ENCODE peak calls at places on chromosomes 7 and 10, in six cellular contexts. Q, X, C, V, S and E are unnamed samples.

GRCh38 chr10:32317795-32318194 is 29.2 kb downstream of the EPC1 start:
- DNase-seq in Q (no peak), X (no peak), C (no peak), V (no peak), S (no peak), E (no peak)

GRCh38 chr7:112286294-112287086 is 80.0 kb downstream of the ZNF277 start:
- DNase-seq in Q (no peak), X (no peak), C (no peak), V (no peak), S (no peak), E (no peak)

GRCh38 chr7:110442386-110442837 is 648.5 kb upstream of the LRRN3 start:
- DNase-seq in Q (peak; percentile 19), X (peak; percentile 64), C (no peak), V (peak; percentile 10), S (peak; percentile 25), E (no peak)

GRCh38 chr7:102323914-102324195 is 32.4 kb downstream of the SPDYE6 start:
- DNase-seq in Q (no peak), X (no peak), C (no peak), V (no peak), S (no peak), E (no peak)

GRCh38 chr10:36171546-36171945 is 529.5 kb upstream of the FZD8 start:
- DNase-seq in Q (no peak), X (no peak), C (no peak), V (no peak), S (no peak), E (no peak)

GRCh38 chr7:78510580-78511188 is 712.1 kb downstream of the PHTF2 start:
- DNase-seq in Q (peak; percentile 24), X (peak; percentile 57), C (no peak), V (peak; percentile 7), S (peak; percentile 34), E (no peak)

GRCh38 chr7:131653418-131654248 is 97.2 kb upstream of the PODXL start:
- DNase-seq in Q (no peak), X (no peak), C (no peak), V (no peak), S (no peak), E (no peak)

GRCh38 chr10:100829933-100830727 is 82.6 kb upstream of the SLF2 start:
- DNase-seq in Q (no peak), X (no peak), C (no peak), V (peak; percentile 17), S (no peak), E (no peak)

GRCh38 chr7:129786825-129787563 is 165.8 kb downstream of the UBE2H start:
- DNase-seq in Q (no peak), X (no peak), C (no peak), V (no peak), S (no peak), E (no peak)

GRCh38 chr7:106756071-106756470 is 95.1 kb upstream of the CCDC71L start:
- DNase-seq in Q (no peak), X (no peak), C (no peak), V (no peak), S (no peak), E (no peak)

GRCh38 chr7:130071701-130072622 is 1.6 kb downstream of the KLHDC10 start:
- DNase-seq in Q (no peak), X (peak; percentile 72), C (no peak), V (peak; percentile 34), S (peak; percentile 87), E (peak; percentile 48)

GRCh38 chr10:122466866-122467470 is 5.6 kb downstream of the HTRA1 start:
- DNase-seq in Q (no peak), X (no peak), C (no peak), V (no peak), S (no peak), E (no peak)

GRCh38 chr10:117759266-117759665 is 216.7 kb downstream of the EMX2 start:
- DNase-seq in Q (no peak), X (no peak), C (no peak), V (no peak), S (no peak), E (no peak)

GRCh38 chr10:23885853-23886252 is 323.1 kb upstream of the KIAA1217 start:
- DNase-seq in Q (no peak), X (no peak), C (no peak), V (no peak), S (no peak), E (no peak)

GRCh38 chr10:31456463-31456862 is 137.4 kb downstream of the ZEB1 start:
- DNase-seq in Q (no peak), X (no peak), C (no peak), V (no peak), S (peak; percentile 15), E (no peak)

GRCh38 chr10:81564143-81564542 is 310.9 kb upstream of the NRG3 start:
- DNase-seq in Q (no peak), X (no peak), C (no peak), V (no peak), S (no peak), E (no peak)

GRCh38 chr10:60312818-60313588 is 76.7 kb downstream of the ANK3 start:
- DNase-seq in Q (no peak), X (no peak), C (no peak), V (no peak), S (peak; percentile 33), E (no peak)

GRCh38 chr7:87528733-87529132 is 53.3 kb upstream of the ABCB4 start:
- DNase-seq in Q (no peak), X (no peak), C (no peak), V (no peak), S (no peak), E (no peak)

GRCh38 chr10:72245949-72246525 is 27.7 kb upstream of the DDIT4 start:
- DNase-seq in Q (no peak), X (no peak), C (peak; percentile 12), V (no peak), S (no peak), E (no peak)

GRCh38 chr10:132532174-132532573 is 5.4 kb upstream of the INPP5A start:
- DNase-seq in Q (no peak), X (no peak), C (no peak), V (no peak), S (no peak), E (no peak)

GRCh38 chr10:98577168-98577567 is 130.4 kb upstream of the HPS1 start:
- DNase-seq in Q (no peak), X (no peak), C (no peak), V (no peak), S (no peak), E (no peak)

GRCh38 chr10:15472431-15473400 is 101.6 kb upstream of the FAM171A1 start:
- DNase-seq in Q (peak; percentile 28), X (peak; percentile 32), C (no peak), V (no peak), S (peak; percentile 43), E (no peak)

GRCh38 chr7:44637788-44638594 is 31.6 kb downstream of the OGDH start:
- DNase-seq in Q (peak; percentile 73), X (no peak), C (peak; percentile 38), V (peak; percentile 77), S (peak; percentile 50), E (no peak)